ENCODE peak calls at places on chromosomes 4 and X, in six cellular contexts. U is GM06990, W is HFFc6, Z is H9, K is OCI-LY7, V is thoracic aorta. Q is an unnamed sample.

GRCh38 chrX:20221902-20222301 is 44.8 kb downstream of the RPS6KA3 start:
- DNase-seq in U (no peak), W (no peak), Z (no peak), K (no peak), V (no peak), Q (no peak)

GRCh38 chr4:89245459-89245858 is 62.1 kb downstream of the GPRIN3 start:
- DNase-seq in U (no peak), W (no peak), Z (no peak), K (no peak), V (no peak), Q (no peak)

GRCh38 chr4:144645621-144646522 is at the start of gene HHIP:
- DNase-seq in U (peak; percentile 30), W (no peak), Z (peak; percentile 53), K (no peak), V (no peak), Q (peak; percentile 46)

GRCh38 chr4:108433832-108434231 is 186.5 kb upstream of the RPL34 start:
- DNase-seq in U (no peak), W (peak; percentile 39), Z (no peak), K (no peak), V (no peak), Q (no peak)

GRCh38 chr4:2598661-2599654 is 62.5 kb downstream of the FAM193A start:
- DNase-seq in U (peak; percentile 51), W (no peak), Z (peak; percentile 64), K (peak; percentile 70), V (no peak), Q (peak; percentile 76)

GRCh38 chr4:158856852-158857251 is 88.0 kb downstream of the FNIP2 start:
- DNase-seq in U (no peak), W (peak; percentile 57), Z (no peak), K (peak; percentile 48), V (no peak), Q (peak; percentile 63)

GRCh38 chr4:149293233-149293632 is 522.4 kb downstream of the IQCM start:
- DNase-seq in U (no peak), W (no peak), Z (no peak), K (no peak), V (no peak), Q (no peak)

GRCh38 chr4:110624016-110624770 is 1.3 kb upstream of the PITX2 start:
- DNase-seq in U (no peak), W (no peak), Z (no peak), K (no peak), V (no peak), Q (no peak)

GRCh38 chr4:98692411-98692810 is 34.0 kb upstream of the TSPAN5 start:
- DNase-seq in U (no peak), W (no peak), Z (no peak), K (no peak), V (no peak), Q (no peak)

GRCh38 chrX:7168366-7168765 is 20.4 kb upstream of the PUDP start:
- DNase-seq in U (no peak), W (no peak), Z (no peak), K (no peak), V (no peak), Q (no peak)

GRCh38 chrX:7169627-7170026 is 21.7 kb upstream of the PUDP start:
- DNase-seq in U (no peak), W (no peak), Z (no peak), K (no peak), V (no peak), Q (no peak)

GRCh38 chrX:7170903-7171302 is 22.9 kb upstream of the PUDP start:
- DNase-seq in U (no peak), W (no peak), Z (peak; percentile 38), K (peak; percentile 9), V (no peak), Q (no peak)
- TF ChIP-seq CTCF in U (peak; percentile 56), W (peak; percentile 51), Z (peak; percentile 82), K (peak; percentile 71), V (no peak), Q (peak; percentile 12)

DNA sequence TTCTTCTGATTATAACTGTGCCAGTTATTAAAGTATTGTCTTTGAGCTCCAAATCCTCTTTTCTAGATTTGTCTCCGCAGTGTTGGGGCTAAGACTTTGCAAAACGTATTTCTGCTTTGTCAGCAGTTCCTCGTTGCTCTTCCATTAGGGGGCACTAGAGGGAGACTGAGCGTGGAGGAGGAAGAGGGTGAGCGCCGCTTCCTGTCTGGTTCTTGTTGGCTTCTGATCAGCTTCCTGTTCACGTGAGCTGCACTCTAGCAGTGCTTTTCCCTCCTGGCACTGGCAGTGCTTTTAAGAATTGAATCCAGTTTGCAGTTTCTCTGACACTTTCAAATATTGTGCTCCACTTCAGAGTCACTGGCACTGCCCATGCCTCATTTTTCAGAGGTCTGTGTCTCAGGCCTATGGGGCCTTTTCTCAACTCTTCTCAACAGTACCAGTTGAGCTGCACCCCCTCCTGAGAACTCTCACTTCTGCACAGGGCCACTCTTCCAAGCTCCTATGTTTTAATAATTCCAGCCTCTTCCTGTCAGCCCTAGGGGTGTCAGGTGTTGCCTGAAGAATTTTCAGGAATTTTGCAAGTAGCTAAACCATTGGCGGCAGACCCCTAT is 54.4 kb upstream of the LCORL start:
- DNase-seq in U (peak; percentile 4), W (no peak), Z (peak; percentile 50), K (peak; percentile 78), V (no peak), Q (no peak)
- TF ChIP-seq CTCF in U (peak; percentile 43), W (peak; percentile 30), Z (peak; percentile 65), K (peak; percentile 84), V (no peak), Q (peak; percentile 19)

DNA sequence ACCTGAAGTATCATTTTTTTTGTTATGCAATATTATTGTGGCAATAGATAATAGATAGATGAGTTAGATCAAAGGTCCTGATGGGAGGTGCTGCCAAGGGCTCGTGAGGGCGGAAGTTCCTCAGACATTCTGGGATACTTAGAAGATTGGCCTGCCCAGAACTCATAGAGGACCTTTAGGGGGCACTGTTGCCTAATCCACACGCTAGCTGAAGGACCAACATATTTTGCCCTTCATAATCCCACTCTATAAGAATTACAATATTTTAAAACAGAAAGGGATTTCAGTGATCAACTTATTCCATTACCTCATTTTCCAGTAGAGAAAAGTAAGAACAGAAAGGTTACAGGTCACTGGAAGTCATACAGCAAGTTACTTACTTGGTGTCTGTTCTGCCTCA is 22.9 kb upstream of the COX7B2 start:
- DNase-seq in U (peak; percentile 6), W (no peak), Z (peak; percentile 47), K (peak; percentile 14), V (no peak), Q (no peak)
- TF ChIP-seq CTCF in U (peak; percentile 71), W (peak; percentile 72), Z (peak; percentile 83), K (peak; percentile 70), V (peak; percentile 33), Q (peak; percentile 42)

DNA sequence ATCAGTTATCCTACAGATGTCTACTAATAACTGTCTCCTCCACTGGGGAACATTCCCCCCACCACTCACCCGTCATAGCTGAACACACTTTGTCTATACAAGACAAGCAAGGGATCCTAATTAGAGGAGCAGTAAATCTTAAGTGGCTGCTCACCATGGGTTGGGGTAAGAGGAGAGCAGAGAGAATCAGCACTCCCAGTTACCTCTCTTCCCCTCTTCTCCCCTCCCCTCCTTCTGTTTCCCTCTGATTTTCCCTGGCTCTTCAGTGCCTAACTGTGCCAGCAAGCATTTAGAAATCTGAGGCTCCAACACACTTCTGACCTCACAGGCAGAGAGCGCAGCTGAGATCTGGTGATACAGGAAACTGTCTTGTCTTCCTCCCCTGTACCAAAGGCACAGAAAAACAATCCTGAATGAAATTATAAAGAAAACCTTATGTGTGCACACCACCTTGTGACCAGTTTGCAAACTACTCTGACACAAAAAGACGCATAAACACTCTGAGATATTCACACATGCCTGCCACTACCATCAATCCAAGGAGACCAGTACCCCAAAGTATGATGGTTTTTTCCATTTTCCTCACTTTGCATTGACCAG is 82.5 kb upstream of the SMIM10 start:
- DNase-seq in U (no peak), W (peak; percentile 52), Z (no peak), K (peak; percentile 29), V (no peak), Q (peak; percentile 33)
- TF ChIP-seq CTCF in U (no peak), W (peak; percentile 57), Z (no peak), K (peak; percentile 43), V (no peak), Q (no peak)